ENCODE peak calls at places on chromosomes 1 and 21, in four cellular contexts. W, I, R and O are unnamed samples.

GRCh38 chr1:181149326-181150000 is 61.0 kb downstream of the IER5 start:
- DNase-seq in I (no peak), W (no peak), R (peak; percentile 38), O (peak; percentile 26)

GRCh38 chr1:238606896-238607295 is 716.2 kb upstream of the ZP4 start:
- DNase-seq in R (no peak), I (no peak), W (no peak), O (no peak)

GRCh38 chr1:231494439-231495110 is 33.9 kb upstream of the TSNAX start:
- DNase-seq in I (no peak), W (no peak), R (no peak), O (no peak)

GRCh38 chr1:31704261-31705079 is 653 bp upstream of the COL16A1 start:
- DNase-seq in I (no peak), W (peak; percentile 66), R (no peak), O (no peak)

GRCh38 chr1:18947570-18947969 is 8.9 kb downstream of the IFFO2 start:
- DNase-seq in I (no peak), W (no peak), R (no peak), O (no peak)

GRCh38 chr1:238677567-238677966 is 708.8 kb upstream of the CHRM3 start:
- DNase-seq in R (no peak), I (no peak), W (no peak), O (no peak)

GRCh38 chr1:43049487-43049886 is 90.8 kb upstream of the SLC2A1 start:
- DNase-seq in R (no peak), W (no peak), I (no peak), O (no peak)

GRCh38 chr1:28190337-28190979 is 14.0 kb upstream of the PTAFR start:
- DNase-seq in W (no peak), I (no peak), R (no peak), O (no peak)

GRCh38 chr1:25123551-25123950 is 108.8 kb downstream of the SYF2 start:
- DNase-seq in W (no peak), R (no peak), I (no peak), O (no peak)

GRCh38 chr21:44283953-44284352 is 1.7 kb upstream of the AIRE start:
- DNase-seq in W (no peak), R (no peak), I (no peak), O (no peak)

GRCh38 chr1:186492531-186493291 is 31.8 kb upstream of the PDC start:
- DNase-seq in I (no peak), W (no peak), R (no peak), O (no peak)

GRCh38 chr1:10530281-10530740 is 55.6 kb downstream of the PEX14 start:
- DNase-seq in I (peak; percentile 61), W (no peak), R (no peak), O (no peak)

GRCh38 chr1:162421258-162422194 is 9.6 kb upstream of the SH2D1B start:
- DNase-seq in R (no peak), I (no peak), W (no peak), O (no peak)

GRCh38 chr1:67566803-67567202 is 118.2 kb upstream of the GADD45A start:
- DNase-seq in I (no peak), R (no peak), W (no peak), O (no peak)

GRCh38 chr1:2256430-2257244 is 28.5 kb downstream of the SKI start:
- DNase-seq in W (no peak), R (no peak), I (no peak), O (no peak)

GRCh38 chr1:221663321-221663720 is 78.6 kb downstream of the DUSP10 start:
- DNase-seq in R (no peak), I (no peak), W (no peak), O (no peak)

GRCh38 chr21:30233636-30234035 is 17.7 kb upstream of the CLDN8 start:
- DNase-seq in W (no peak), R (no peak), I (no peak), O (no peak)

GRCh38 chr1:164320780-164321683 is 238.0 kb upstream of the PBX1 start:
- DNase-seq in I (peak; percentile 23), W (peak; percentile 80), R (no peak), O (no peak)

GRCh38 chr21:39006653-39007417 is 176.4 kb downstream of the PSMG1 start:
- DNase-seq in W (no peak), I (no peak), R (no peak), O (no peak)

GRCh38 chr1:76687324-76688018 is 179.8 kb upstream of the ST6GALNAC5 start:
- DNase-seq in R (no peak), I (no peak), W (no peak), O (no peak)

GRCh38 chr1:30323841-30324240 is 399.5 kb downstream of the MATN1 start:
- DNase-seq in I (no peak), W (no peak), R (no peak), O (no peak)

GRCh38 chr1:159867322-159868064 is 5.0 kb upstream of the VSIG8 start:
- DNase-seq in I (no peak), W (peak; percentile 91), R (no peak), O (no peak)

GRCh38 chr1:39917825-39918224 is 16.1 kb upstream of the MYCL start:
- DNase-seq in W (no peak), R (no peak), I (no peak), O (no peak)

GRCh38 chr1:179129702-179130473 is 48.0 kb downstream of the TOR3A start:
- DNase-seq in W (no peak), I (no peak), R (no peak), O (no peak)

GRCh38 chr1:226602186-226603029 is 53.8 kb downstream of the STUM start:
- DNase-seq in I (no peak), R (no peak), W (no peak), O (no peak)

GRCh38 chr1:25616932-25617625 is 488 bp downstream of the MAN1C1 start:
- DNase-seq in I (no peak), R (no peak), W (no peak), O (no peak)

GRCh38 chr1:229479660-229480399 is 28.3 kb downstream of the NUP133 start:
- DNase-seq in R (no peak), I (no peak), W (no peak), O (no peak)